ENCODE peak calls at places on chromosomes 2 and 18, in eight cellular contexts. G is IMR-90, Q is GM12878, B is HepG2, L is SK-N-SH, N is WTC11, P is K562, W is H1. O is an unnamed sample.

GRCh38 chr2:111632661-111633060 is 251.3 kb downstream of the ANAPC1 start:
- DNase-seq in B (no peak), W (no peak), G (peak; percentile 71), N (no peak), Q (no peak), L (no peak), P (no peak), O (no peak)

GRCh38 chr18:77323640-77324370 is 74.2 kb downstream of the GALR1 start:
- DNase-seq in W (no peak), G (no peak), N (no peak), L (no peak), B (no peak), Q (no peak), P (no peak), O (no peak)

GRCh38 chr2:14023558-14023957 is 609.0 kb upstream of the LRATD1 start:
- DNase-seq in G (no peak), N (no peak), L (no peak), W (no peak), Q (no peak), P (no peak), B (no peak), O (no peak)

GRCh38 chr2:26651458-26652155 is 10.4 kb upstream of the CIB4 start:
- DNase-seq in B (no peak), G (no peak), P (no peak), W (no peak), Q (no peak), N (no peak), L (no peak), O (no peak)

GRCh38 chr2:75481041-75481836 is 79.5 kb downstream of the EVA1A start:
- DNase-seq in P (peak; percentile 7), N (no peak), L (peak; percentile 30), B (peak; percentile 88), W (no peak), G (peak; percentile 41), Q (no peak), O (no peak)

GRCh38 chr2:88669371-88670214 is 21.9 kb upstream of the RPIA start:
- DNase-seq in Q (peak; percentile 32), N (peak; percentile 29), G (peak; percentile 52), L (peak; percentile 53), W (no peak), P (peak; percentile 48), B (peak; percentile 58), O (peak; percentile 49)

GRCh38 chr2:100293341-100294161 is 28.8 kb downstream of the LONRF2 start:
- DNase-seq in P (no peak), N (no peak), G (peak; percentile 31), L (no peak), B (no peak), W (no peak), Q (no peak), O (no peak)

GRCh38 chr2:237707859-237708398 is 80.5 kb downstream of the LRRFIP1 start:
- DNase-seq in B (no peak), G (no peak), Q (no peak), W (no peak), L (no peak), P (no peak), N (no peak), O (no peak)

GRCh38 chr18:23235860-23236259 is 100.6 kb downstream of the CABLES1 start:
- DNase-seq in B (no peak), W (no peak), P (no peak), G (no peak), Q (no peak), L (no peak), N (peak; percentile 44), O (no peak)

GRCh38 chr18:74132201-74132600 is 15.4 kb downstream of the FBXO15 start:
- DNase-seq in W (no peak), P (no peak), G (peak; percentile 82), Q (no peak), B (no peak), L (no peak), N (no peak), O (no peak)

GRCh38 chr2:166167451-166167850 is 39.6 kb upstream of the SCN1A start:
- DNase-seq in P (no peak), W (no peak), L (no peak), N (no peak), B (no peak), Q (no peak), G (peak; percentile 39), O (no peak)

GRCh38 chr2:95348609-95349567 is 51.7 kb downstream of the KCNIP3 start:
- DNase-seq in P (no peak), Q (no peak), L (no peak), B (no peak), W (no peak), N (no peak), G (peak; percentile 43), O (no peak)

GRCh38 chr2:16223481-16224177 is 283.3 kb downstream of the MYCN start:
- DNase-seq in W (no peak), B (no peak), G (no peak), L (peak; percentile 64), Q (no peak), P (no peak), N (no peak), O (no peak)

GRCh38 chr18:40004246-40004645 is 1950.8 kb upstream of the PIK3C3 start:
- DNase-seq in B (no peak), P (no peak), G (no peak), W (no peak), L (no peak), Q (no peak), N (no peak), O (no peak)

GRCh38 chr2:1860931-1861330 is 116.6 kb upstream of the PXDN start:
- DNase-seq in P (no peak), W (no peak), G (no peak), B (no peak), Q (no peak), N (no peak), L (no peak), O (no peak)
- TF ChIP-seq USF2 in P (no peak), W (no peak), G (no peak), B (no peak), Q (no peak), N (no peak), L (no peak), O (no peak)

GRCh38 chr2:33619028-33619427 is 19.9 kb upstream of the FAM98A start:
- DNase-seq in Q (no peak), B (no peak), G (no peak), W (no peak), N (no peak), P (no peak), L (no peak), O (no peak)
- TF ChIP-seq USF2 in Q (no peak), B (no peak), G (no peak), W (no peak), N (no peak), P (no peak), L (no peak), O (no peak)

DNA sequence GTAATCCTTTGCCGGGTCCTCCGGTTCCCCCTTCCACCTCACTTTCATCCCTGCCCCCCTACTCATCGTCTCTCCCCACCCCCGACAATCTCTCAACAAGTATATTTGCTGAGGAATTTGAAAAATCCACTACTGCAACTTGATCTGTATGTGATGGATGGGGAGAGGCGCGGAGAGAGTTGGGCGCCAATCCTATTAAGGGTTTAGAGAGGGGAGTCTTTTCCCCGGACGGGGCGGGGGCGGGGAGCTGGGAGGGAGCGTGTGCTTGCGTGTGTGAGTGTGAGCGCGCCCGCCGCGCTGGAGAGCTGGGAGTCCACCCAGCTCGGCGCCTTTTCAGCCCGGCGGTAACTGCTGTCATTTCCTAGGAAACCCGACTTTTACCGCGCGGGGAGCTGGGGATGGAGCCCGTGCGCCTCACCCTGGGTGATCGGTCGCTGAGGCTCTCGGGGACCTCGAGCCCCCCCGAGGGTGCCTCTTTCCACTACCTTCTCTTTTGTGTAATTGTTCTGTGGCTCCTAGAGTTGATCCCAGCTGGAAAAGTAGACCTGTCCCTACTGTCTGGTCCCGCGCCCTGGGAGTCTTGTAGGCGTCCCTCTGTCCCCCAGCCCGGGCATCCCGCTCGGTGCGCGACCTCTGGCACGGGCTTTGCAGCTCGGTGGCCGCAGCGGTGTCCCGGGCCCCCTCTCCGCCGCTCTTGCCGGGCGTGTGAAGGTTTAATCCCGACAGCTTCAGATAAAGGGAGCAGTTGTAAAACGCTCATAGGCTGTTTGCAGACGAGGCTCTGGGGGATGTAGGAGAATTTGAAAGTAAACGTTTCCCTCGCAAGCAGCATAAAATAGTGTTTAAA is 1.5 kb downstream of the GLI2 start:
- DNase-seq in L (peak; percentile 74), Q (no peak), W (peak; percentile 71), N (peak; percentile 73), B (no peak), G (peak; percentile 92), P (no peak), O (peak; percentile 83)
- TF ChIP-seq USF2 in L (no peak), Q (no peak), W (no peak), N (no peak), B (no peak), G (no peak), P (no peak), O (no peak)

GRCh38 chr2:194822657-194823056 is 834.4 kb upstream of the SLC39A10 start:
- DNase-seq in B (no peak), Q (no peak), L (no peak), P (no peak), G (no peak), N (no peak), W (no peak), O (no peak)

GRCh38 chr2:194822097-194822496 is 834.9 kb upstream of the SLC39A10 start:
- DNase-seq in N (no peak), P (no peak), Q (no peak), W (no peak), B (no peak), L (no peak), G (no peak), O (no peak)

GRCh38 chr2:194824450-194824849 is 832.6 kb upstream of the SLC39A10 start:
- DNase-seq in B (no peak), Q (no peak), N (no peak), L (no peak), P (no peak), G (no peak), W (no peak), O (no peak)

GRCh38 chr2:194826241-194826640 is 830.8 kb upstream of the SLC39A10 start:
- DNase-seq in Q (no peak), G (no peak), P (no peak), L (no peak), B (no peak), W (no peak), N (no peak), O (no peak)
- TF ChIP-seq USF2 in Q (no peak), G (no peak), P (no peak), L (no peak), B (no peak), W (no peak), N (no peak), O (no peak)

GRCh38 chr2:146817613-146818012 is 1027.2 kb upstream of the ACVR2A start:
- DNase-seq in G (no peak), Q (no peak), N (no peak), B (no peak), P (no peak), W (no peak), L (no peak), O (no peak)
- TF ChIP-seq USF2 in G (no peak), Q (no peak), N (no peak), B (no peak), P (no peak), W (no peak), L (no peak), O (no peak)